ENCODE peak calls at places on chromosomes 1 and 21, in nine cellular contexts. E is lung, Z is brain microvascular endothelial cell, B is bronchial epithelial cell, M is breast epithelium, P is epithelial cell of esophagus, T is ascending aorta, L is fibroblast of pulmonary artery, Y is GM12865. I is an unnamed sample.

GRCh38 chr1:61687901-61688300 is 37.0 kb downstream of the TM2D1 start:
- DNase-seq in M (no peak), E (no peak), B (peak), L (no peak), Y (no peak), P (peak), T (no peak), Z (no peak), I (no peak)

GRCh38 chr1:29706936-29707335 is 470.6 kb downstream of the PTPRU start:
- DNase-seq in Y (peak), B (no peak), E (no peak), Z (no peak), M (peak), P (peak), L (peak), T (peak), I (peak)

GRCh38 chr1:237042892-237043576 is 1.1 kb downstream of the RYR2 start:
- DNase-seq in E (no peak), Y (no peak), L (no peak), Z (no peak), P (peak), B (no peak), T (no peak), M (no peak), I (no peak)

GRCh38 chr21:46619846-46620245 is 15.0 kb upstream of the S100B start:
- DNase-seq in T (no peak), Z (peak), P (no peak), M (no peak), Y (no peak), L (peak), E (no peak), B (no peak), I (no peak)

GRCh38 chr1:92476071-92476607 is 10.6 kb downstream of the GFI1 start:
- DNase-seq in E (no peak), P (no peak), Y (no peak), B (no peak), L (no peak), Z (no peak), M (no peak), T (no peak), I (no peak)

GRCh38 chr21:34630536-34631143 is 15.7 kb upstream of the RCAN1 start:
- DNase-seq in L (peak), Z (peak), T (no peak), B (peak), Y (peak), E (no peak), M (no peak), P (peak), I (peak)

GRCh38 chr1:1047407-1047806 is 26.7 kb downstream of the RNF223 start:
- DNase-seq in P (no peak), M (no peak), Z (no peak), T (no peak), Y (no peak), B (no peak), E (no peak), L (no peak), I (no peak)

GRCh38 chr1:41045740-41046139 is 24.2 kb upstream of the SLFNL1 start:
- DNase-seq in T (peak), M (peak), L (peak), Y (no peak), B (peak), E (peak), P (peak), Z (peak), I (peak)

GRCh38 chr1:150066838-150067183 is 765 bp upstream of the VPS45 start:
- DNase-seq in P (no peak), E (peak), Y (peak), Z (no peak), M (peak), T (peak), L (no peak), B (no peak), I (no peak)

GRCh38 chr1:30054126-30054525 is 669.3 kb downstream of the MATN1 start:
- DNase-seq in P (no peak), E (no peak), L (no peak), T (no peak), M (no peak), Y (no peak), B (no peak), Z (no peak), I (no peak)

GRCh38 chr1:218459878-218460277 is 114.7 kb downstream of the TGFB2 start:
- DNase-seq in T (no peak), Z (peak), M (peak), Y (peak), P (peak), E (no peak), B (peak), L (peak), I (peak)

GRCh38 chr1:98733782-98734112 is 72.2 kb downstream of the SNX7 start:
- DNase-seq in L (peak), Y (no peak), P (peak), B (peak), E (no peak), Z (no peak), T (no peak), M (no peak), I (no peak)

GRCh38 chr1:204342310-204342709 is 17.4 kb downstream of the PLEKHA6 start:
- DNase-seq in M (no peak), E (no peak), Y (no peak), T (no peak), B (no peak), Z (no peak), P (peak), L (no peak), I (no peak)

GRCh38 chr1:7953850-7954609 is 7.5 kb upstream of the PARK7 start:
- DNase-seq in P (peak), T (peak), B (peak), Z (peak), E (peak), L (peak), M (peak), Y (peak), I (peak)

GRCh38 chr1:117036018-117036421 is 24.1 kb upstream of the TTF2 start:
- DNase-seq in Z (no peak), M (no peak), T (no peak), E (no peak), L (peak), B (no peak), P (no peak), Y (no peak), I (no peak)

GRCh38 chr1:202812176-202813026 is 1.6 kb downstream of the PCAT6 start:
- DNase-seq in E (no peak), Z (no peak), T (no peak), P (peak), Y (no peak), M (peak), L (no peak), B (peak), I (no peak)

GRCh38 chr1:57959727-57960300 is 536.0 kb upstream of the DAB1 start:
- DNase-seq in M (no peak), P (no peak), L (no peak), B (no peak), E (no peak), Y (no peak), Z (no peak), T (no peak), I (no peak)

GRCh38 chr1:97630281-97630680 is 290.6 kb downstream of the DPYD start:
- DNase-seq in L (no peak), M (no peak), P (no peak), B (no peak), Z (no peak), Y (no peak), E (no peak), T (no peak), I (no peak)

GRCh38 chr1:117569956-117570355 is 35.9 kb upstream of the TENT5C start:
- DNase-seq in P (no peak), L (no peak), B (no peak), Z (no peak), M (no peak), T (no peak), Y (no peak), E (no peak), I (no peak)

GRCh38 chr21:29332461-29333354 is 34.0 kb downstream of the BACH1 start:
- DNase-seq in T (no peak), Y (no peak), L (peak), Z (peak), P (peak), E (no peak), B (peak), M (no peak), I (peak)

GRCh38 chr1:8687053-8687452 is 130.4 kb downstream of the RERE start:
- DNase-seq in Y (peak), Z (no peak), B (no peak), E (no peak), T (no peak), M (no peak), P (no peak), L (peak), I (peak)

GRCh38 chr1:215475719-215476525 is 91.2 kb upstream of the KCTD3 start:
- DNase-seq in Z (no peak), M (no peak), Y (no peak), T (no peak), B (peak), L (peak), E (no peak), P (peak), I (peak)

GRCh38 chr1:198809247-198809646 is 170.4 kb downstream of the PTPRC start:
- DNase-seq in L (peak), E (no peak), T (no peak), B (peak), M (no peak), Y (no peak), P (peak), Z (no peak), I (peak)

GRCh38 chr1:153291514-153291913 is 21.2 kb downstream of the PGLYRP3 start:
- DNase-seq in E (no peak), L (no peak), B (no peak), Y (peak), T (no peak), M (no peak), Z (no peak), P (no peak), I (no peak)

GRCh38 chr1:94622757-94623156 is 81.2 kb upstream of the F3 start:
- DNase-seq in Y (no peak), E (no peak), M (no peak), Z (peak), B (peak), T (no peak), P (peak), L (peak), I (peak)

GRCh38 chr1:151629278-151629677 is 17.4 kb downstream of the SNX27 start:
- DNase-seq in L (no peak), B (no peak), E (no peak), P (no peak), M (no peak), T (no peak), Z (no peak), Y (no peak), I (no peak)

GRCh38 chr1:203342192-203342940 is 8.6 kb downstream of the FMOD start:
- DNase-seq in Y (peak), Z (peak), M (no peak), B (peak), E (peak), P (peak), L (peak), T (no peak), I (peak)

GRCh38 chr1:111274653-111275052 is 16.0 kb upstream of the CHIA start:
- DNase-seq in Y (peak), E (no peak), Z (no peak), P (no peak), T (no peak), B (no peak), M (no peak), L (no peak), I (no peak)

GRCh38 chr1:36177589-36178463 is 21.9 kb downstream of the MAP7D1 start:
- DNase-seq in Y (no peak), M (no peak), B (no peak), T (no peak), Z (no peak), E (no peak), P (no peak), L (no peak), I (no peak)

GRCh38 chr1:229643996-229644748 is 18.1 kb downstream of the URB2 start:
- DNase-seq in P (no peak), T (no peak), Z (no peak), L (no peak), Y (peak), B (no peak), M (no peak), E (no peak), I (no peak)

GRCh38 chr1:1462318-1462966 is 9.1 kb upstream of the ATAD3B start:
- DNase-seq in Y (peak), Z (no peak), T (no peak), E (peak), P (peak), L (peak), B (peak), M (peak), I (no peak)

GRCh38 chr21:35084869-35085268 is 35.8 kb upstream of the RUNX1 start:
- DNase-seq in B (peak), E (no peak), M (no peak), Z (peak), Y (no peak), L (peak), T (no peak), P (peak), I (peak)

GRCh38 chr1:233240839-233241682 is 54.5 kb downstream of the PCNX2 start:
- DNase-seq in E (peak), B (peak), Z (peak), P (peak), T (peak), M (peak), Y (peak), L (peak), I (peak)
- H3K4me3 ChIP-seq in E (no peak), B (no peak), Z (no peak), P (no peak), T (no peak), M (peak), Y (no peak), L (no peak), I (no peak)

GRCh38 chr1:206591236-206591635 is 21.0 kb downstream of the EIF2D start:
- DNase-seq in T (no peak), M (no peak), Y (no peak), E (no peak), L (peak), Z (no peak), B (no peak), P (no peak), I (no peak)

GRCh38 chr1:206591696-206592095 is 20.6 kb downstream of the EIF2D start:
- DNase-seq in B (no peak), Y (no peak), T (no peak), M (no peak), E (no peak), L (no peak), Z (no peak), P (no peak), I (no peak)

GRCh38 chr1:206589206-206589605 is 23.1 kb downstream of the EIF2D start:
- DNase-seq in P (peak), E (peak), T (no peak), M (no peak), B (peak), L (peak), Y (no peak), Z (peak), I (peak)

GRCh38 chr1:206588492-206588891 is 23.8 kb downstream of the EIF2D start:
- DNase-seq in L (no peak), P (no peak), Z (peak), T (no peak), B (no peak), E (no peak), Y (no peak), M (no peak), I (no peak)

DNA sequence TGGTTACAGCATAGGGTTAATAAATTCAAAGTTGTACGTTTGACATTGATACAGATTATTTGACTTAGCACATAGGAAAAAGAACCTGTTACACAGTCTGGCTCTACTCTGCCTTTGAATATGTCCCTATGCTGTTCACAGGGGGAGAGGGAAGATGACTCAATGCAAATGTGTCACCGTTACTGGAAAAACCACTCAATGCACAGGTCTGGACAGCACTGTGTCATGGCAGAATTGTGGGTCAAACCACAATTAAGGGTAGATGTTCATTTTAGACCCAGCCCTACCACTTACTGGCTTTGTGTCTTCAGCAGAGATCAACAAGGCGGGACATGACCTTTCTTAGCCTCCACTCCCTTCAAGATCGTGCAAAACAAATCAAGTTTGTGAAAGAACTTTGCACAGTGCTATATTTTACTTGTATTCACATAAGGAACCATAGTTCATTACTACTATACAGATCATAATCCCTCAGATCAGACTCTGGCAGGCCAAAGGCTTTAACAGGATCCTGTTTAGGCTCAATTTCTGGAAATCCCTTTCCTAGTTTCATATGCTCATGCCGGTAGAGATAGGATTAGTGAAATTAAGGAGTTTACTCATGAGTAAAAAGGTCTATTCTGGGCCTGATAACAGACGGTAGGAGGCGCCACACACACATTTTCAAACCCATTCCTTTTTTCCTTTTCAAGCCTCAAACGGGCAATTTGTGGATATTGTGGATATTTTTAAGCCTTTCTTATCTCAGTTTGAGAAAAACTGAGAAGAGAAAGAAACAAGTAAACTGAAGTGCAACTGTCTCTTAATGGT is 22.0 kb downstream of the EIF2D start:
- DNase-seq in Z (peak), Y (peak), L (peak), M (no peak), P (peak), T (no peak), B (peak), E (no peak), I (peak)
- TF ChIP-seq CTCF in Z (peak), Y (peak), L (peak), M (no peak), P (peak), T (no peak), B (peak), E (no peak), I (peak)

DNA sequence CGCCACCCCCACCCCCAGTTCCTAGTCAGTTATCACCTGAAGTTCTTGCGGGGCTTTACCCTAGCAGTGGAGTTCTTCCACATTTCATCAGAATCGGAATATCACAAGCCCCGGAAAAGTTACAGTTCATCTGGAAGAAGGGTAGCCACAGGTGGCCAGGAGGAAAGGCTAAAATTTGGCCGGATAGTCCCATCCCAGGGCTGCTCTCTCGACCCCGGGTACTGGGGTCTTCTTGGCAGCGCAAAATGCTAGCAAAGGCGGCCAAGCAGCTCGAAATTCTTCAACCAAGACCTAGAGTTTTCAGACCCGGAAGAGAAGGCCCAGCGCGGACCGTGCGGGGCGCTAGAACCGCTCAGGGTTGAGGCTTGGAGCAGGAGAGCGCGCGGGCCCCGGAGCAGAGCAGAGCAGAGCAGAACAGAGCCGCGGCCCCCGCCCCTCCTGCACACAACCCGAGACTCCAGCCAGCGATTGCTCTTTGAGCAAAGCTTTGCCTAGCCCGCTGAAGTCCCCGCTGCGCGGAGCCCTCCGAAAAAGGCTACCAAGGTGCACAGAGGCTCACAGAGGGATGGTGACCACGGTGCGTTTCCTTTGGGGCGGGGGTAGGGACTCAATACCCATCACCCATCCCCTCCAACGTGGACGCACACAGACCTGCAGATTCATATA is 8.1 kb downstream of the HLX start:
- DNase-seq in P (no peak), E (no peak), Y (no peak), Z (no peak), M (no peak), L (no peak), B (no peak), T (no peak), I (no peak)
- H3K4me3 ChIP-seq in P (no peak), E (no peak), Y (no peak), Z (peak), M (peak), L (no peak), B (no peak), T (peak), I (peak)

DNA sequence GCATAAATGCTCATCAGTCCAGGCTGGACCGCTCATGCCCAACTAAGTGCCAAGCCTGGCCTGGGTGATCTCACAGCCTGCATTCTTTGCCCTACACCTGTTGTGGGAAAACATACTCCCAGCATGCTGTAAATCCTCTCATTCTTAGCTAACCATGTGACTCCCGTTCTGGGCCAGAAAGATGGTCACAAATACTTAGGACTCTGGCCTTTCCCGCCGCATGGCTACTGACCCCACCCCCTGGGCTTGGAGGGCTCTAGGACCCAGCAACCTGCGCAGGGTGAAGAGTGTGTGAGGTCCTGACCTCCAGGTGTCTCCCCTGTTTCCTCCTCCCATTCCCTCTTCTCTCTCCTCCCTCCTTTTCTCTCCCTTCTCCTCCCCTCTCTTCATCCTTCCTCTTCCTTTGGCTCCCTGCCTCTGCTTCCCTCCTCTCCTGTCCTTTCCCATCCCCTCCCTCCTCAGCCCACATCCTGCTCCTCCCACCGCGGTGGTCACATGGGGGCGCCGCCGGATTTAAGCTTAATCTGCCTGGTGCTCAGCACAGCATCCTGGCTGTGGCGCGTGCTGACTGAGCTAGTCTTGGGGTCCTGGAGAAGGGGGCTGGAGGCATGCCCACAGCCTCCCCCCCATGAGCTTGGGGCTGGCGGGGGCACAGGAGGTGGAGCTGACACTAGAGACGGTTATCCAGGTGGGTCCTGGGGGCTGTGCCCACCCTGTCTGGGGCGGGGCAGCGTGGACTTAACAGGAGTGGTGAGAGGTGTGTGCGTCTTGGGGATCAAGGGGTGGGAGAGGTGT is at the start of gene CROCC:
- DNase-seq in M (no peak), L (peak), E (no peak), P (peak), B (peak), Y (no peak), Z (peak), T (no peak), I (peak)
- TF ChIP-seq CTCF in M (no peak), L (no peak), E (no peak), P (no peak), B (no peak), Y (no peak), Z (no peak), T (no peak), I (no peak)

DNA sequence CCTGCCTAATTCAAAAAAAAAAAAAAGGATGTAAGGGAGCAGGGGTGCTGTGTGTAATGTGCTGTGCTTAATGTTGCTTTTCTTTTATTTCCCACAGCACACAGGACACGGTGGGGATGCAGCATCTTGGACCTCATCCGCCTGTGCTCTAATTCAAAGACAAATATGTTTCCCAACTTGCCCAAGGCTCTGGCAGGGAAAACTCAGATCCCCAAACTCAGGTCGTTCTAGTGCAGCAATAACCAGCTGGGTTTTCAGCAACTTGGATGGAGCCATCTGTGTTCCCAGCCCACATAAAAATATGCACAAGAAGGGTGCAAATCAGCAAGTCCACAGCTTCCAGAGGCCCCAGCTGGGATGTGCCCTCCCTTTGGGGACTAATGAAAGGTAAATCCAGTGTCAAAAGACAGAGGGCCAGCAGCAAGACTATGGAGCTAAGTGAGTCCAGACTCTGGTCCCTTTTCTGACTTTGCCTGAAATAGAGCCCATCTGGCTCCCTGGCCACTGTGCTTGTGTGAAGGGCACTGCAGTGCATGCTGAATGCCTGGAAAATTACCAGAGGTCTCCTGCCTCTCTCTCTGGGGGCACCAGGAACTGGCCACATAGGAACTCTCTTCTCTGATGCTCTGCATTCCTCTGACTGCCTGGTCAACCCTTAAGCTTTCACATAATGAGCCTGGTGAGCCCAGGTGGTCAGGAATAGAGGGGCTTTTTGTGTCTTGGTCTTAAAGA is 88.3 kb upstream of the C1orf21 start:
- DNase-seq in L (no peak), Z (no peak), T (no peak), M (no peak), P (no peak), Y (no peak), E (no peak), B (no peak), I (no peak)
- H3K4me3 ChIP-seq in L (no peak), Z (no peak), T (no peak), M (no peak), P (no peak), Y (no peak), E (no peak), B (no peak), I (no peak)

I was measured in astrocyte of the spinal cord.